ENCODE peak calls at places on chromosomes 6 and 20, in ten cellular contexts. K is left ventricle myocardium inferior; B is iPS DF 6.9; Y is heart right ventricle; R is A549; T is IMR-90; S is CD8-positive, alpha-beta memory T cell; D is heart left ventricle; W is CD4-positive, alpha-beta memory T cell; U is hepatocyte. V is an unnamed sample. For H3K4me1, the result is how much of the 10 kb centered on the place peaks cover.

GRCh38 chr6:151098166-151098565 is 141.6 kb upstream of the AKAP12 start:
- DNase-seq in R (no peak), W (no peak), U (no peak), K (no peak), B (no peak), T (no peak), S (no peak), D (no peak), Y (no peak), V (no peak)

GRCh38 chr6:107330190-107330589 is 129.2 kb downstream of the PDSS2 start:
- DNase-seq in W (no peak), T (no peak), U (peak), D (no peak), K (no peak), S (no peak), B (no peak), R (no peak), Y (no peak), V (no peak)

GRCh38 chr20:39195495-39196129 is 233.5 kb downstream of the DHX35 start:
- DNase-seq in B (no peak), W (no peak), K (no peak), T (no peak), S (no peak), R (no peak), U (peak), Y (no peak), D (no peak), V (no peak)

GRCh38 chr20:41006936-41007871 is 21.4 kb upstream of the TOP1 start:
- DNase-seq in U (no peak), D (no peak), Y (no peak), B (no peak), W (no peak), R (no peak), S (no peak), T (no peak), K (no peak), V (no peak)

GRCh38 chr6:29678114-29678513 is 2.8 kb downstream of the ZFP57 start:
- DNase-seq in R (no peak), W (no peak), T (no peak), U (no peak), D (no peak), B (no peak), S (no peak), Y (no peak), K (no peak), V (no peak)

GRCh38 chr6:125307150-125307838 is 5.5 kb upstream of the HDDC2 start:
- DNase-seq in T (peak), D (no peak), K (no peak), R (no peak), U (peak), W (no peak), Y (no peak), S (no peak), B (no peak), V (no peak)

GRCh38 chr20:34043025-34043424 is 49.3 kb downstream of the RALY start:
- DNase-seq in K (no peak), D (no peak), S (no peak), T (no peak), Y (no peak), W (no peak), B (no peak), R (no peak), U (no peak), V (no peak)

GRCh38 chr6:169315830-169316614 is 62.4 kb upstream of the THBS2 start:
- DNase-seq in D (no peak), R (no peak), K (no peak), Y (no peak), W (no peak), B (no peak), U (no peak), S (no peak), T (no peak), V (no peak)

GRCh38 chr6:25111782-25112181 is 167.4 kb upstream of the CARMIL1 start:
- DNase-seq in D (no peak), Y (no peak), W (no peak), T (no peak), B (no peak), R (no peak), S (no peak), U (no peak), K (no peak), V (no peak)

GRCh38 chr6:90890681-90891337 is 303.9 kb upstream of the MAP3K7 start:
- DNase-seq in Y (no peak), R (no peak), U (peak), T (no peak), D (no peak), K (no peak), S (no peak), B (no peak), W (no peak), V (no peak)

GRCh38 chr6:22098623-22099022 is 198.2 kb downstream of the PRL start:
- DNase-seq in R (no peak), U (no peak), T (peak), Y (no peak), B (no peak), S (no peak), D (no peak), K (no peak), W (no peak), V (no peak)

GRCh38 chr6:127342296-127342945 is 988 bp downstream of the ECHDC1 start:
- DNase-seq in B (no peak), R (no peak), K (no peak), S (no peak), T (peak), U (peak), W (no peak), Y (no peak), D (no peak), V (peak)

GRCh38 chr20:38671701-38672292 is 52.5 kb upstream of the SLC32A1 start:
- DNase-seq in B (no peak), W (no peak), R (no peak), K (no peak), D (no peak), S (no peak), T (no peak), Y (no peak), U (no peak), V (no peak)

GRCh38 chr6:7916959-7917358 is 6.4 kb upstream of the TXNDC5 start:
- DNase-seq in Y (no peak), S (no peak), D (no peak), R (no peak), U (no peak), K (no peak), T (no peak), W (no peak), B (no peak), V (no peak)

GRCh38 chr20:20606046-20606445 is 106.4 kb downstream of the RALGAPA2 start:
- DNase-seq in B (no peak), W (no peak), D (no peak), K (no peak), S (no peak), T (no peak), R (no peak), Y (no peak), U (no peak), V (no peak)

GRCh38 chr6:41164551-41164950 is 1.6 kb upstream of the TREM2 start:
- DNase-seq in K (no peak), D (no peak), U (no peak), S (no peak), W (no peak), B (no peak), T (no peak), R (no peak), Y (no peak), V (no peak)

GRCh38 chr6:26327450-26328264 is 37.3 kb upstream of the BTN3A2 start:
- DNase-seq in S (peak), W (peak), R (no peak), U (peak), B (no peak), T (peak), Y (no peak), K (no peak), D (no peak), V (no peak)

GRCh38 chr6:169905041-169905807 is 153.8 kb downstream of the ERMARD start:
- DNase-seq in Y (peak), B (no peak), U (peak), D (peak), K (no peak), R (no peak), W (no peak), T (peak), S (no peak), V (peak)

GRCh38 chr6:125248136-125248535 is 53.6 kb downstream of the HDDC2 start:
- DNase-seq in D (no peak), B (no peak), Y (no peak), R (no peak), K (no peak), T (no peak), W (no peak), S (no peak), U (no peak), V (no peak)

GRCh38 chr6:3844097-3844463 is 5.1 kb upstream of the FAM50B start:
- DNase-seq in K (no peak), T (peak), D (no peak), Y (no peak), W (no peak), U (no peak), B (no peak), R (no peak), S (no peak), V (no peak)

GRCh38 chr6:133549252-133549925 is 308.2 kb downstream of the EYA4 start:
- DNase-seq in S (no peak), R (no peak), U (no peak), Y (no peak), B (no peak), W (no peak), T (no peak), D (no peak), K (no peak), V (no peak)

GRCh38 chr20:49659096-49659495 is 54.6 kb downstream of the B4GALT5 start:
- DNase-seq in R (no peak), S (no peak), W (no peak), D (no peak), U (no peak), T (no peak), K (no peak), B (no peak), Y (no peak), V (no peak)

GRCh38 chr6:134345780-134346179 is 27.9 kb upstream of the SGK1 start:
- DNase-seq in B (no peak), D (peak), T (no peak), W (no peak), S (no peak), Y (peak), K (peak), U (no peak), R (no peak), V (peak)

GRCh38 chr6:28240517-28240916 is 11.6 kb downstream of the ZKSCAN4 start:
- DNase-seq in B (no peak), D (no peak), S (no peak), R (no peak), W (no peak), U (no peak), K (no peak), Y (no peak), T (peak), V (no peak)

GRCh38 chr6:160859822-160860221 is 131.7 kb upstream of the MAP3K4 start:
- DNase-seq in B (no peak), D (no peak), R (no peak), S (no peak), Y (no peak), W (no peak), K (no peak), T (no peak), U (no peak), V (no peak)

GRCh38 chr20:62493253-62493885 is 17.6 kb upstream of the GATA5 start:
- DNase-seq in W (no peak), B (no peak), K (no peak), Y (peak), S (no peak), T (no peak), U (no peak), D (peak), R (no peak), V (no peak)
- H3K4me1 ChIP-seq in W (under half), B (under half), K (under half), Y (under half), S (under half), T (under half), U (under half), D (under half), R (under half), V (under half)

GRCh38 chr6:1316482-1317220 is 4.8 kb downstream of the FOXQ1 start:
- DNase-seq in B (no peak), R (no peak), U (peak), S (no peak), D (no peak), W (no peak), K (no peak), T (no peak), Y (no peak), V (peak)
- H3K4me3 ChIP-seq in B (peak), R (peak), U (peak), S (no peak), D (peak), W (no peak), K (peak), T (peak), Y (peak), V (no peak)

DNA sequence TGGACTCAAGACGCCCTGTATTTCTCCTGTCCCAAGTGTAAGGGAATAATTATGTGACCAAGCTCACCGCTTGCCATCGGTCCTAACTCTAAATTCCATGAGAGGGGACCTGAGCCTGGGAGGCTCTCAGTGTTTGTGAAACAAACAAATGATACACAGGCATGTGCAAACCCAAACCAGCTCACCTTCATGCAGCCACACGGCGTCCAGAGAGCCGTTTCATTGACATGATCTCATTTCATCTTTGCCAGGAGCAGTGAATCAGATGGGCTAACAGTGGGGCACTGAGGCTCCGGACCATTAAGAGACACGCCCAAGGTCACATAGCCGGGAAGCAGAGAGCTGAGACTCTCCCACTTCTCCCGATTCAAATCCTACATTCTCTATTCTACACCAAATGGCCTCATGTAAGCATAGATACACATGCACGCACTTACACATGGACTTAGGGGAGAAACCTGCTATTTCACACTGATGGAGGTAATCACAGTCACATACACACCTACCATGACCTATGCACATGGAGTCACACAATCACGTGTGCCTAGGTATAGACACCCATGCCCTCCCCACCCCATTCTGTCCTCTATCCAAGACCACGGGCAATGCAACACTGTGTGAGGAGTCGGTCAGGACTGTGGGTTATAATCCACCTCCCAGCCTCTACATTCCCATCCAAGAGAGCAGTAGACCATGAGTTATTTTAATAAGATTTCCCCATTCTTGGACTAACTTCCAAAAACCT is 1.1 kb downstream of the BNIP5 start:
- DNase-seq in Y (no peak), W (no peak), T (no peak), U (no peak), D (no peak), B (no peak), R (no peak), K (no peak), S (no peak), V (no peak)
- H3K27ac ChIP-seq in Y (no peak), W (no peak), T (no peak), U (peak), D (no peak), B (no peak), R (no peak), K (no peak), S (no peak), V (peak)

GRCh38 chr6:52336919-52337561 is 24.9 kb upstream of the PAQR8 start:
- DNase-seq in Y (no peak), S (no peak), B (no peak), W (no peak), U (no peak), R (no peak), K (no peak), T (no peak), D (no peak), V (no peak)

GRCh38 chr6:52335576-52335975 is 26.4 kb upstream of the PAQR8 start:
- DNase-seq in W (no peak), R (no peak), S (no peak), K (no peak), T (no peak), D (no peak), U (no peak), Y (no peak), B (no peak), V (no peak)

GRCh38 chr6:52331793-52332457 is 30.0 kb upstream of the PAQR8 start:
- DNase-seq in D (no peak), T (no peak), W (no peak), Y (no peak), R (no peak), S (no peak), K (no peak), U (no peak), B (no peak), V (no peak)

GRCh38 chr6:52330470-52330869 is 31.5 kb upstream of the PAQR8 start:
- DNase-seq in K (no peak), W (no peak), D (no peak), R (no peak), T (no peak), B (no peak), S (no peak), Y (no peak), U (peak), V (no peak)

GRCh38 chr6:52333840-52334200 is 28.1 kb upstream of the PAQR8 start:
- DNase-seq in W (no peak), S (peak), K (no peak), U (no peak), Y (no peak), T (no peak), D (no peak), B (no peak), R (no peak), V (no peak)
- H3K4me1 ChIP-seq in W (half or more), S (half or more), K (under half), U (under half), Y (under half), T (under half), D (under half), B (under half), R (under half), V (under half)

DNA sequence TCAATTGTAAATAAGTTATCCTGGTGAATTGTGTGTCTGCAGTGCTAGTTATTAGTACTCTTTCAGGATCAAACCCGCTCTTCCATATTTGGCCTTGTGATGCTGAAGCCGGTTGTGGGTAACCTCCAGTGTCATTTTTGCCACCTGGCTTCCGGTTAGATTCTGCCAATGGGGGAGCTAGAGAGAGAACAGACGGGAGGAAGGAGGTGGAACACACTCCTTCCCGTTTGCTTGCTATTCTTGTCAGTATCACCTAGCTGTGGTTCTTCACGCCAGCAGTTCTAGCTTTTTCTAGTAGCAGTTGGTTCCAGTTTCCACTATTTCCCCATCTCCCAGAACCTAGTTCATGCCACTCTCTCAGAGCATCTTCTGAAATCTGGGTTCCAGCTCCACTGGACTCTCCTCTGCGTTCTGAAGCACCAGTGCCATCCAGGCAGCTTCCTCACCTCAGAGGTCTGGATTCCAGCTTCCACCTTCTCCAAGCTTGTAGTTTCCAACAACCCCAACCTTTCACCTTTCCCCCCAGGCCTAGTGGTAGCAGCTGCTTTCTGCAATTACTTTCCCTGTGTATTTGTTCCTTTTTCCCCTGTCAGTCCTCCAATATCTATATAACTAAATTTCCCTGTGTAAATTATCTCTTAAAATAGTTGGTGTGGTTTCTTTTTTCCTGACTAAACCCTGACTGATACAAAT is 46.9 kb upstream of the LOC128125822 start:
- DNase-seq in W (peak), Y (no peak), T (no peak), S (no peak), D (no peak), U (no peak), R (no peak), K (no peak), B (no peak), V (no peak)
- H3K4me3 ChIP-seq in W (no peak), Y (no peak), T (no peak), S (no peak), D (no peak), U (no peak), R (no peak), K (no peak), B (no peak), V (no peak)

GRCh38 chr20:32537657-32538525 is 47.2 kb downstream of the NOL4L start:
- DNase-seq in S (no peak), R (no peak), D (no peak), B (no peak), W (no peak), Y (no peak), T (no peak), U (peak), K (no peak), V (no peak)

GRCh38 chr20:32535316-32535952 is 49.7 kb downstream of the NOL4L start:
- DNase-seq in B (no peak), W (peak), K (no peak), T (no peak), S (peak), Y (no peak), U (no peak), R (no peak), D (no peak), V (no peak)

GRCh38 chr20:32534661-32535240 is 50.4 kb downstream of the NOL4L start:
- DNase-seq in K (no peak), T (no peak), U (no peak), S (peak), W (peak), D (no peak), R (no peak), B (no peak), Y (no peak), V (no peak)

GRCh38 chr20:32536861-32537656 is 48.1 kb downstream of the NOL4L start:
- DNase-seq in R (no peak), W (peak), S (peak), B (no peak), D (no peak), T (no peak), U (peak), K (no peak), Y (no peak), V (peak)

DNA sequence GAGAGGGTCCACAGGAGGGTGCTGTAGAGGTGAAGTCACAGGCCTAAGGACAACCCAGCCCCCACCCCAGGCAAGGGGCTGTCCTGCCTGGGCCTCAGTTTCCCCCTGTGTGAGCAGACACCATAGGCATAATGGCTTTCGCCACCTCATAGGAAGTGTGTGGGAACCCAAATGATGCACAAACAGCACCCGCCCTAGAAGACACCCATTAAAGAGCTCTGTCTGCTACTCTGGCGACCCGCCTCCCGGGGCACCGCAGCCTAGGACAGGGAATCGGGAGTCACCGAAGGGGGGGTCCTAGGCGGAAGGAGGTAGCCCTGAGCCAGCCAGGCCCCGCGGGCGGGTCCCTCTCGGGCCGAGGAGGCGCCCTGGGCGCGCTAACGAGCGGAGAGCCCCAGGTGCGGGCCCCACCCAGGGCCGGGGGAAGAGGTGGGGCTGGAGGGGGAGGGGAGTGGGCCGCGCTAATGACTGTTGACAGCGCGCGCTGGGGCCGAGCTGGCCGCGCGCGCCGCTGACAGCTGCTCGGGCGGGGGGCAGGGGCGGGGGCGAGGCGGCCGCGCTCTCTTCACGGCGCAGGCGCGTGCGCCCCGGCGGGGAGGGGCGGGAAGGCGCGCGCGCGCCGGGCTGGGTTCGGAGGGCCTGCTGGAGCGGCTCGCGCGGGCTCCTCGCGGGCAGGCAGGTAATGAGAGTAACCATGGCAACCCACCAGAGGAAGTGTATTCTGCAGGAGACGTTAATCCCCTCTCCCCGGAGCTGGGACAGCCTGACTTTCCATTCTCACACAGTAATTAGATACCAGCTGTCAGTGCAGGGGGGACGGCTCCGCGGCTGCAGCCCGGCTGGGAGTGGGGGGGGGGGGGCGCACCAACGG is 48.9 kb downstream of the NOL4L start:
- DNase-seq in Y (no peak), B (no peak), R (peak), K (peak), D (peak), W (peak), T (peak), U (peak), S (peak), V (peak)
- H3K27ac ChIP-seq in Y (no peak), B (no peak), R (no peak), K (peak), D (no peak), W (peak), T (no peak), U (peak), S (peak), V (peak)

V was measured in body of pancreas.